ENCODE peak calls at places on chromosomes 11 and 22, in six cellular contexts. One of them, this sample, is unnamed.

GRCh38 chr22:46812034-46812605 is 49.7 kb downstream of the TBC1D22A start:
- DNase-seq in heart left ventricle: no peak
- DNase-seq in brain microvascular endothelial cell: no peak
- DNase-seq in IMR-90: no peak
- DNase-seq in GM23338: no peak
- DNase-seq in right atrium auricular region: peak
- DNase-seq in this sample: no peak

GRCh38 chr11:14894657-14895598 is 2.9 kb upstream of the CYP2R1 start:
- DNase-seq in heart left ventricle: peak
- DNase-seq in brain microvascular endothelial cell: no peak
- DNase-seq in IMR-90: peak
- DNase-seq in GM23338: no peak
- DNase-seq in right atrium auricular region: peak
- DNase-seq in this sample: no peak

GRCh38 chr11:114416441-114416928 is 16.0 kb downstream of the RBM7 start:
- DNase-seq in heart left ventricle: no peak
- DNase-seq in brain microvascular endothelial cell: peak
- DNase-seq in IMR-90: peak
- DNase-seq in GM23338: no peak
- DNase-seq in right atrium auricular region: no peak
- DNase-seq in this sample: peak

GRCh38 chr11:46315033-46315738 is 32.1 kb upstream of the DGKZ start:
- DNase-seq in heart left ventricle: no peak
- DNase-seq in brain microvascular endothelial cell: peak
- DNase-seq in IMR-90: peak
- DNase-seq in GM23338: peak
- DNase-seq in right atrium auricular region: peak
- DNase-seq in this sample: peak

GRCh38 chr11:4664791-4665190 is 21.0 kb downstream of the OR51E1 start:
- DNase-seq in heart left ventricle: no peak
- DNase-seq in brain microvascular endothelial cell: no peak
- DNase-seq in IMR-90: peak
- DNase-seq in GM23338: no peak
- DNase-seq in right atrium auricular region: no peak
- DNase-seq in this sample: no peak

GRCh38 chr22:38733329-38734202 is 22.2 kb downstream of the SUN2 start:
- DNase-seq in heart left ventricle: peak
- DNase-seq in brain microvascular endothelial cell: no peak
- DNase-seq in IMR-90: peak
- DNase-seq in GM23338: peak
- DNase-seq in right atrium auricular region: peak
- DNase-seq in this sample: no peak

GRCh38 chr11:19722702-19723101 is 10.1 kb downstream of the NAV2 start:
- DNase-seq in heart left ventricle: no peak
- DNase-seq in brain microvascular endothelial cell: no peak
- DNase-seq in IMR-90: peak
- DNase-seq in GM23338: no peak
- DNase-seq in right atrium auricular region: no peak
- DNase-seq in this sample: no peak

GRCh38 chr11:70710192-70710965 is 312.1 kb downstream of the CTTN start:
- DNase-seq in heart left ventricle: no peak
- DNase-seq in brain microvascular endothelial cell: no peak
- DNase-seq in IMR-90: no peak
- DNase-seq in GM23338: no peak
- DNase-seq in right atrium auricular region: no peak
- DNase-seq in this sample: no peak

GRCh38 chr22:19412934-19413333 is 18.6 kb downstream of the HIRA start:
- DNase-seq in heart left ventricle: no peak
- DNase-seq in brain microvascular endothelial cell: no peak
- DNase-seq in IMR-90: no peak
- DNase-seq in GM23338: no peak
- DNase-seq in right atrium auricular region: no peak
- DNase-seq in this sample: no peak

GRCh38 chr11:96054870-96055705 is 131.2 kb upstream of the MTMR2 start:
- DNase-seq in heart left ventricle: no peak
- DNase-seq in brain microvascular endothelial cell: no peak
- DNase-seq in IMR-90: peak
- DNase-seq in GM23338: peak
- DNase-seq in right atrium auricular region: no peak
- DNase-seq in this sample: peak

GRCh38 chr11:66762088-66762487 is 33.1 kb upstream of the SPTBN2 start:
- DNase-seq in heart left ventricle: no peak
- DNase-seq in brain microvascular endothelial cell: no peak
- DNase-seq in IMR-90: no peak
- DNase-seq in GM23338: peak
- DNase-seq in right atrium auricular region: no peak
- DNase-seq in this sample: no peak

GRCh38 chr11:44167047-44167446 is 71.6 kb downstream of the EXT2 start:
- DNase-seq in heart left ventricle: no peak
- DNase-seq in brain microvascular endothelial cell: no peak
- DNase-seq in IMR-90: no peak
- DNase-seq in GM23338: no peak
- DNase-seq in right atrium auricular region: no peak
- DNase-seq in this sample: no peak

GRCh38 chr22:46833228-46833627 is 70.8 kb downstream of the TBC1D22A start:
- DNase-seq in heart left ventricle: no peak
- DNase-seq in brain microvascular endothelial cell: peak
- DNase-seq in IMR-90: peak
- DNase-seq in GM23338: peak
- DNase-seq in right atrium auricular region: no peak
- DNase-seq in this sample: no peak

GRCh38 chr22:49364398-49364797 is 463.3 kb downstream of the BRD1 start:
- DNase-seq in heart left ventricle: no peak
- DNase-seq in brain microvascular endothelial cell: no peak
- DNase-seq in IMR-90: no peak
- DNase-seq in GM23338: no peak
- DNase-seq in right atrium auricular region: no peak
- DNase-seq in this sample: no peak

GRCh38 chr11:80993561-80993960 is 1552.7 kb upstream of the TENM4 start:
- DNase-seq in heart left ventricle: no peak
- DNase-seq in brain microvascular endothelial cell: peak
- DNase-seq in IMR-90: no peak
- DNase-seq in GM23338: peak
- DNase-seq in right atrium auricular region: no peak
- DNase-seq in this sample: no peak

GRCh38 chr11:116148056-116148455 is 624.7 kb downstream of the BUD13 start:
- DNase-seq in heart left ventricle: no peak
- DNase-seq in brain microvascular endothelial cell: no peak
- DNase-seq in IMR-90: no peak
- DNase-seq in GM23338: peak
- DNase-seq in right atrium auricular region: no peak
- DNase-seq in this sample: no peak

GRCh38 chr11:66184728-66185127 is 83.7 kb upstream of the RAB1B start:
- DNase-seq in heart left ventricle: no peak
- DNase-seq in brain microvascular endothelial cell: no peak
- DNase-seq in IMR-90: no peak
- DNase-seq in GM23338: peak
- DNase-seq in right atrium auricular region: no peak
- DNase-seq in this sample: no peak

GRCh38 chr22:31556627-31557203 is 60.4 kb downstream of the SFI1 start:
- DNase-seq in heart left ventricle: no peak
- DNase-seq in brain microvascular endothelial cell: peak
- DNase-seq in IMR-90: peak
- DNase-seq in GM23338: peak
- DNase-seq in right atrium auricular region: no peak
- DNase-seq in this sample: peak

GRCh38 chr11:67483901-67484665 is 1.3 kb downstream of the AIP start:
- DNase-seq in heart left ventricle: peak
- DNase-seq in brain microvascular endothelial cell: no peak
- DNase-seq in IMR-90: no peak
- DNase-seq in GM23338: no peak
- DNase-seq in right atrium auricular region: no peak
- DNase-seq in this sample: no peak

GRCh38 chr11:118201966-118202365 is 22.8 kb downstream of the JAML start:
- DNase-seq in heart left ventricle: no peak
- DNase-seq in brain microvascular endothelial cell: no peak
- DNase-seq in IMR-90: no peak
- DNase-seq in GM23338: no peak
- DNase-seq in right atrium auricular region: no peak
- DNase-seq in this sample: no peak

GRCh38 chr11:134882141-134882540 is 470.1 kb upstream of the B3GAT1 start:
- DNase-seq in heart left ventricle: no peak
- DNase-seq in brain microvascular endothelial cell: no peak
- DNase-seq in IMR-90: no peak
- DNase-seq in GM23338: no peak
- DNase-seq in right atrium auricular region: no peak
- DNase-seq in this sample: no peak

GRCh38 chr11:95568236-95568635 is 221.3 kb downstream of the FAM76B start:
- DNase-seq in heart left ventricle: no peak
- DNase-seq in brain microvascular endothelial cell: no peak
- DNase-seq in IMR-90: no peak
- DNase-seq in GM23338: no peak
- DNase-seq in right atrium auricular region: no peak
- DNase-seq in this sample: no peak

GRCh38 chr22:36379593-36380361 is 8.0 kb downstream of the MYH9 start:
- DNase-seq in heart left ventricle: no peak
- DNase-seq in brain microvascular endothelial cell: no peak
- DNase-seq in IMR-90: peak
- DNase-seq in GM23338: no peak
- DNase-seq in right atrium auricular region: no peak
- DNase-seq in this sample: no peak

GRCh38 chr11:29527391-29527936 is 489.4 kb downstream of the KCNA4 start:
- DNase-seq in heart left ventricle: no peak
- DNase-seq in brain microvascular endothelial cell: peak
- DNase-seq in IMR-90: peak
- DNase-seq in GM23338: peak
- DNase-seq in right atrium auricular region: no peak
- DNase-seq in this sample: peak

GRCh38 chr11:96464695-96465307 is 75.0 kb downstream of the JRKL start:
- DNase-seq in heart left ventricle: no peak
- DNase-seq in brain microvascular endothelial cell: peak
- DNase-seq in IMR-90: peak
- DNase-seq in GM23338: peak
- DNase-seq in right atrium auricular region: no peak
- DNase-seq in this sample: peak

GRCh38 chr11:15941206-15941770 is 415.1 kb downstream of the SOX6 start:
- DNase-seq in heart left ventricle: no peak
- DNase-seq in brain microvascular endothelial cell: no peak
- DNase-seq in IMR-90: no peak
- DNase-seq in GM23338: peak
- DNase-seq in right atrium auricular region: no peak
- DNase-seq in this sample: no peak

GRCh38 chr11:2517016-2517385 is 72.2 kb downstream of the KCNQ1 start:
- DNase-seq in heart left ventricle: peak
- DNase-seq in brain microvascular endothelial cell: no peak
- DNase-seq in IMR-90: no peak
- DNase-seq in GM23338: no peak
- DNase-seq in right atrium auricular region: no peak
- DNase-seq in this sample: no peak

DNA sequence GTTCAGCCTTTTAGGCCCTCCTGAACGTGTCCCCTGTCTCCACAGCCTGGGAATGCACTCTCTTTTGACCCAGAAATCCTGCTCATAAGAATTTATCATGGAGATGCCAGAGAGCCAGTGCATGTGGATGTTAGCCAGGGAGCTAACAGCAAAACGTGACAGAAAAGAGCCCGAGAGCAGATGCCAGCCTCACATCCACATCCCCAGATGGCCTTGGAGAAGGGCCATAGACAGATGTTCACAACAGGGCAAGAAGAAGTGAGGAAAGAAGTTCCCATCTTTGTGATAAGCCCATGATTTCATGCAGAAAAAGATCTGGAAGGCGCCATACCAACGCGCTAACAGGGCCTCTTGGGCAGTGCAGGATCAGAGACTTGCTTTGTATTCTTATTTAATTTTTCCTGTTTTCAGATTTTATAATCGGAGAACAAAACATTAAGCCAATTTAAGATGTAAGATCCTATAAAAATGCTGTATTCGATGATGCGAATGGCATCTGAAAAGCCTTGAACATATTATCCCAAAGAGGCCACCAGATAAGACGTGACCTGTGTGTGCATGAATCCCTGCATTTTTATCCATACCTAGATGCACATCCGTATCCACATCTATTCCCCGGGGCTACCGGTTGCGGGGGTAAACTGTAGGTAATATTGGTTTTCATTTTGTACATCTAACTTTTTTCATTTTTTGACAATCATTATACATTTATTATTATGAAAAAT is 48.7 kb downstream of the IGLL5 start:
- DNase-seq in heart left ventricle: no peak
- DNase-seq in brain microvascular endothelial cell: no peak
- DNase-seq in IMR-90: no peak
- DNase-seq in GM23338: no peak
- DNase-seq in right atrium auricular region: no peak
- DNase-seq in this sample: no peak
- H3K27ac ChIP-seq in heart left ventricle: no peak
- H3K27ac ChIP-seq in brain microvascular endothelial cell: peak
- H3K27ac ChIP-seq in IMR-90: no peak
- H3K27ac ChIP-seq in GM23338: no peak
- H3K27ac ChIP-seq in right atrium auricular region: no peak
- H3K27ac ChIP-seq in this sample: no peak

DNA sequence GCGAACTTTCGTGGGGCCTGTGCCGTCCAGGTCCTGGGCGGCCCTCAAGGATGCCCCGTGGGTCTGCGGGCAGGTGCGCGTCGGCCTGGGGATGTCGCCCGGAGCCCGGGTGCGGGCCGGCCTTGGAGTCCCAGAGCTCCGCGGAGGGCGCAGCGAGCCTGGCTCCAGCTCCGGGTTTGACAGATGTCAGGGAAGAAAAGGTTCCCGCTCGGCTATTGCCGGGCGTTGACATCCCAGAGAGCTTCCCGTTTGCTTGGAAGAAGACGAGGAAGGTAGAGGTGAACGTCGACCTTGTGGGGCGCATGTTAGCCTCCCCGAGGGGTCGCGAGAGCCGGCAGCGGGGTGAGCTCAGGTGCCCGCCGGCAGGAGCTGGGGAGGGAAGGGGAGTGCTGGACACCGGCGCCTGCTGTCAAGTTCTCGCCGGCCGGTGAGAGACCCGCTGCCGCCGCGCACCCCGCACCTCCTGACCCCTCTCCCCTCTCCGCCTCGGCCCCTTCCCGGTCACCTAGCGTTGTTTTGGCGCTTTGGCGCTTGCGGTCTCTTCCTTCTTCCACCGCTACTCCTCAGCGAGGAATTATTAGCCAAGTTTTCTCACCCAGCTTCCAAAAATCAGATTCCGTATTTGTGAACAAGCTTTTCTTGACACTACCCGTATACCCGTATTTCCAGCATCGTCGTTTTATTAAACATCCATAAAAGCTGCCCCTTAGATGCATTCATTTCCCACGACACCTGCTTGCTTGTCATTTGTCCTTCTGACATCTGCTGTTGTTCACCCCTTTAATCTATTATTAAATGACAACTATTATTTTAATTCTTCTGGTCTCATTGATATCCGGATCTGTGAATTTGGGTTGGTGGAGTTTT is 1.3 kb downstream of the BMAL1 start:
- DNase-seq in heart left ventricle: no peak
- DNase-seq in brain microvascular endothelial cell: no peak
- DNase-seq in IMR-90: no peak
- DNase-seq in GM23338: peak
- DNase-seq in right atrium auricular region: no peak
- DNase-seq in this sample: no peak
- H3K27ac ChIP-seq in heart left ventricle: no peak
- H3K27ac ChIP-seq in brain microvascular endothelial cell: no peak
- H3K27ac ChIP-seq in IMR-90: no peak
- H3K27ac ChIP-seq in GM23338: no peak
- H3K27ac ChIP-seq in right atrium auricular region: peak
- H3K27ac ChIP-seq in this sample: peak

GRCh38 chr11:78416285-78417174 is 1.1 kb downstream of the GAB2 start:
- DNase-seq in heart left ventricle: peak
- DNase-seq in brain microvascular endothelial cell: peak
- DNase-seq in IMR-90: peak
- DNase-seq in GM23338: peak
- DNase-seq in right atrium auricular region: peak
- DNase-seq in this sample: peak
- H3K27ac ChIP-seq in heart left ventricle: peak
- H3K27ac ChIP-seq in brain microvascular endothelial cell: peak
- H3K27ac ChIP-seq in IMR-90: peak
- H3K27ac ChIP-seq in GM23338: no peak
- H3K27ac ChIP-seq in right atrium auricular region: peak
- H3K27ac ChIP-seq in this sample: no peak

GRCh38 chr11:78417175-78417887 is at the start of gene GAB2:
- DNase-seq in heart left ventricle: peak
- DNase-seq in brain microvascular endothelial cell: no peak
- DNase-seq in IMR-90: no peak
- DNase-seq in GM23338: no peak
- DNase-seq in right atrium auricular region: no peak
- DNase-seq in this sample: no peak
- H3K27ac ChIP-seq in heart left ventricle: peak
- H3K27ac ChIP-seq in brain microvascular endothelial cell: peak
- H3K27ac ChIP-seq in IMR-90: peak
- H3K27ac ChIP-seq in GM23338: peak
- H3K27ac ChIP-seq in right atrium auricular region: peak
- H3K27ac ChIP-seq in this sample: no peak

This sample was measured in foreskin keratinocyte.